ENCODE peak calls at places on chromosomes 7 and 10, in six cellular contexts. One of them, this sample, is unnamed.

GRCh38 chr7:92806496-92806895 is 29.9 kb downstream of the CDK6 start:
- DNase-seq in IMR-90: no peak
- DNase-seq in stimulated activated CD4-positive, alpha-beta T cell treated with anti-CD3 and anti-CD28 coated beads, Interleukin-15, amount 100 ng/mL, for 1 hour: no peak
- DNase-seq in occipital lobe: no peak
- DNase-seq in activated CD4-positive, CD25-positive, alpha-beta regulatory T cell: no peak
- DNase-seq in activated CD8-positive, alpha-beta memory T cell treated with anti-CD3 and anti-CD28 coated beads, Interleukin-2, amount 50 U/mL, for 4 hours: no peak
- DNase-seq in this sample: no peak

GRCh38 chr10:110501142-110501937 is 3.6 kb downstream of the DUSP5 start:
- DNase-seq in IMR-90: peak
- DNase-seq in activated CD8-positive, alpha-beta memory T cell treated with anti-CD3 and anti-CD28 coated beads, Interleukin-2, amount 50 U/mL, for 4 hours: peak
- DNase-seq in occipital lobe: peak
- DNase-seq in stimulated activated CD4-positive, alpha-beta T cell treated with anti-CD3 and anti-CD28 coated beads, Interleukin-15, amount 100 ng/mL, for 1 hour: peak
- DNase-seq in activated CD4-positive, CD25-positive, alpha-beta regulatory T cell: peak
- DNase-seq in this sample: peak

GRCh38 chr10:128498746-128499145 is 372.5 kb upstream of the MKI67 start:
- DNase-seq in occipital lobe: no peak
- DNase-seq in activated CD8-positive, alpha-beta memory T cell treated with anti-CD3 and anti-CD28 coated beads, Interleukin-2, amount 50 U/mL, for 4 hours: no peak
- DNase-seq in activated CD4-positive, CD25-positive, alpha-beta regulatory T cell: no peak
- DNase-seq in stimulated activated CD4-positive, alpha-beta T cell treated with anti-CD3 and anti-CD28 coated beads, Interleukin-15, amount 100 ng/mL, for 1 hour: no peak
- DNase-seq in IMR-90: no peak
- DNase-seq in this sample: no peak

GRCh38 chr7:28301148-28301641 is 111.1 kb upstream of the CREB5 start:
- DNase-seq in IMR-90: peak
- DNase-seq in activated CD4-positive, CD25-positive, alpha-beta regulatory T cell: no peak
- DNase-seq in occipital lobe: no peak
- DNase-seq in stimulated activated CD4-positive, alpha-beta T cell treated with anti-CD3 and anti-CD28 coated beads, Interleukin-15, amount 100 ng/mL, for 1 hour: no peak
- DNase-seq in activated CD8-positive, alpha-beta memory T cell treated with anti-CD3 and anti-CD28 coated beads, Interleukin-2, amount 50 U/mL, for 4 hours: no peak
- DNase-seq in this sample: no peak

GRCh38 chr10:68242051-68242450 is 10.1 kb upstream of the ATOH7 start:
- DNase-seq in activated CD4-positive, CD25-positive, alpha-beta regulatory T cell: no peak
- DNase-seq in stimulated activated CD4-positive, alpha-beta T cell treated with anti-CD3 and anti-CD28 coated beads, Interleukin-15, amount 100 ng/mL, for 1 hour: no peak
- DNase-seq in activated CD8-positive, alpha-beta memory T cell treated with anti-CD3 and anti-CD28 coated beads, Interleukin-2, amount 50 U/mL, for 4 hours: no peak
- DNase-seq in IMR-90: no peak
- DNase-seq in occipital lobe: no peak
- DNase-seq in this sample: no peak

GRCh38 chr10:12937527-12937926 is 64.0 kb downstream of the CCDC3 start:
- DNase-seq in stimulated activated CD4-positive, alpha-beta T cell treated with anti-CD3 and anti-CD28 coated beads, Interleukin-15, amount 100 ng/mL, for 1 hour: no peak
- DNase-seq in IMR-90: no peak
- DNase-seq in activated CD4-positive, CD25-positive, alpha-beta regulatory T cell: no peak
- DNase-seq in occipital lobe: no peak
- DNase-seq in activated CD8-positive, alpha-beta memory T cell treated with anti-CD3 and anti-CD28 coated beads, Interleukin-2, amount 50 U/mL, for 4 hours: no peak
- DNase-seq in this sample: no peak

GRCh38 chr7:25032774-25033743 is 53.1 kb upstream of the OSBPL3 start:
- DNase-seq in stimulated activated CD4-positive, alpha-beta T cell treated with anti-CD3 and anti-CD28 coated beads, Interleukin-15, amount 100 ng/mL, for 1 hour: no peak
- DNase-seq in activated CD8-positive, alpha-beta memory T cell treated with anti-CD3 and anti-CD28 coated beads, Interleukin-2, amount 50 U/mL, for 4 hours: no peak
- DNase-seq in IMR-90: peak
- DNase-seq in occipital lobe: no peak
- DNase-seq in activated CD4-positive, CD25-positive, alpha-beta regulatory T cell: no peak
- DNase-seq in this sample: no peak

GRCh38 chr7:36985866-36986402 is 261.6 kb upstream of the AOAH start:
- DNase-seq in occipital lobe: peak
- DNase-seq in stimulated activated CD4-positive, alpha-beta T cell treated with anti-CD3 and anti-CD28 coated beads, Interleukin-15, amount 100 ng/mL, for 1 hour: no peak
- DNase-seq in IMR-90: no peak
- DNase-seq in activated CD8-positive, alpha-beta memory T cell treated with anti-CD3 and anti-CD28 coated beads, Interleukin-2, amount 50 U/mL, for 4 hours: no peak
- DNase-seq in activated CD4-positive, CD25-positive, alpha-beta regulatory T cell: no peak
- DNase-seq in this sample: no peak

GRCh38 chr10:95730233-95730632 is 25.7 kb upstream of the ENTPD1 start:
- DNase-seq in activated CD4-positive, CD25-positive, alpha-beta regulatory T cell: no peak
- DNase-seq in stimulated activated CD4-positive, alpha-beta T cell treated with anti-CD3 and anti-CD28 coated beads, Interleukin-15, amount 100 ng/mL, for 1 hour: no peak
- DNase-seq in occipital lobe: no peak
- DNase-seq in IMR-90: no peak
- DNase-seq in activated CD8-positive, alpha-beta memory T cell treated with anti-CD3 and anti-CD28 coated beads, Interleukin-2, amount 50 U/mL, for 4 hours: no peak
- DNase-seq in this sample: no peak

GRCh38 chr7:2248984-2249694 is 7.1 kb downstream of the NUDT1 start:
- DNase-seq in activated CD4-positive, CD25-positive, alpha-beta regulatory T cell: no peak
- DNase-seq in stimulated activated CD4-positive, alpha-beta T cell treated with anti-CD3 and anti-CD28 coated beads, Interleukin-15, amount 100 ng/mL, for 1 hour: no peak
- DNase-seq in activated CD8-positive, alpha-beta memory T cell treated with anti-CD3 and anti-CD28 coated beads, Interleukin-2, amount 50 U/mL, for 4 hours: no peak
- DNase-seq in occipital lobe: no peak
- DNase-seq in IMR-90: peak
- DNase-seq in this sample: peak

GRCh38 chr10:51244739-51245138 is 170.5 kb downstream of the PRKG1 start:
- DNase-seq in stimulated activated CD4-positive, alpha-beta T cell treated with anti-CD3 and anti-CD28 coated beads, Interleukin-15, amount 100 ng/mL, for 1 hour: no peak
- DNase-seq in activated CD4-positive, CD25-positive, alpha-beta regulatory T cell: no peak
- DNase-seq in IMR-90: peak
- DNase-seq in activated CD8-positive, alpha-beta memory T cell treated with anti-CD3 and anti-CD28 coated beads, Interleukin-2, amount 50 U/mL, for 4 hours: no peak
- DNase-seq in occipital lobe: no peak
- DNase-seq in this sample: no peak

GRCh38 chr7:95684037-95684436 is 87.7 kb upstream of the PDK4 start:
- DNase-seq in activated CD8-positive, alpha-beta memory T cell treated with anti-CD3 and anti-CD28 coated beads, Interleukin-2, amount 50 U/mL, for 4 hours: no peak
- DNase-seq in occipital lobe: no peak
- DNase-seq in activated CD4-positive, CD25-positive, alpha-beta regulatory T cell: no peak
- DNase-seq in IMR-90: peak
- DNase-seq in stimulated activated CD4-positive, alpha-beta T cell treated with anti-CD3 and anti-CD28 coated beads, Interleukin-15, amount 100 ng/mL, for 1 hour: no peak
- DNase-seq in this sample: no peak

GRCh38 chr7:74424291-74424880 is 29.3 kb upstream of the GTF2IRD1 start:
- DNase-seq in IMR-90: no peak
- DNase-seq in activated CD4-positive, CD25-positive, alpha-beta regulatory T cell: no peak
- DNase-seq in occipital lobe: no peak
- DNase-seq in activated CD8-positive, alpha-beta memory T cell treated with anti-CD3 and anti-CD28 coated beads, Interleukin-2, amount 50 U/mL, for 4 hours: no peak
- DNase-seq in stimulated activated CD4-positive, alpha-beta T cell treated with anti-CD3 and anti-CD28 coated beads, Interleukin-15, amount 100 ng/mL, for 1 hour: no peak
- DNase-seq in this sample: no peak

GRCh38 chr10:14382022-14382421 is 51.3 kb upstream of the FRMD4A start:
- DNase-seq in stimulated activated CD4-positive, alpha-beta T cell treated with anti-CD3 and anti-CD28 coated beads, Interleukin-15, amount 100 ng/mL, for 1 hour: peak
- DNase-seq in IMR-90: peak
- DNase-seq in occipital lobe: no peak
- DNase-seq in activated CD8-positive, alpha-beta memory T cell treated with anti-CD3 and anti-CD28 coated beads, Interleukin-2, amount 50 U/mL, for 4 hours: peak
- DNase-seq in activated CD4-positive, CD25-positive, alpha-beta regulatory T cell: no peak
- DNase-seq in this sample: no peak

GRCh38 chr10:122464575-122464974 is 3.2 kb downstream of the HTRA1 start:
- DNase-seq in occipital lobe: no peak
- DNase-seq in stimulated activated CD4-positive, alpha-beta T cell treated with anti-CD3 and anti-CD28 coated beads, Interleukin-15, amount 100 ng/mL, for 1 hour: no peak
- DNase-seq in IMR-90: no peak
- DNase-seq in activated CD4-positive, CD25-positive, alpha-beta regulatory T cell: no peak
- DNase-seq in activated CD8-positive, alpha-beta memory T cell treated with anti-CD3 and anti-CD28 coated beads, Interleukin-2, amount 50 U/mL, for 4 hours: no peak
- DNase-seq in this sample: no peak

GRCh38 chr10:121696854-121697253 is 98.6 kb upstream of the FGFR2 start:
- DNase-seq in IMR-90: no peak
- DNase-seq in stimulated activated CD4-positive, alpha-beta T cell treated with anti-CD3 and anti-CD28 coated beads, Interleukin-15, amount 100 ng/mL, for 1 hour: no peak
- DNase-seq in activated CD8-positive, alpha-beta memory T cell treated with anti-CD3 and anti-CD28 coated beads, Interleukin-2, amount 50 U/mL, for 4 hours: no peak
- DNase-seq in activated CD4-positive, CD25-positive, alpha-beta regulatory T cell: no peak
- DNase-seq in occipital lobe: no peak
- DNase-seq in this sample: no peak

GRCh38 chr7:100632951-100633717 is 8.2 kb downstream of the TFR2 start:
- DNase-seq in activated CD8-positive, alpha-beta memory T cell treated with anti-CD3 and anti-CD28 coated beads, Interleukin-2, amount 50 U/mL, for 4 hours: peak
- DNase-seq in stimulated activated CD4-positive, alpha-beta T cell treated with anti-CD3 and anti-CD28 coated beads, Interleukin-15, amount 100 ng/mL, for 1 hour: peak
- DNase-seq in occipital lobe: no peak
- DNase-seq in IMR-90: peak
- DNase-seq in activated CD4-positive, CD25-positive, alpha-beta regulatory T cell: peak
- DNase-seq in this sample: no peak

GRCh38 chr7:142303650-142304049 is 45.8 kb upstream of the PRSS58 start:
- DNase-seq in IMR-90: no peak
- DNase-seq in stimulated activated CD4-positive, alpha-beta T cell treated with anti-CD3 and anti-CD28 coated beads, Interleukin-15, amount 100 ng/mL, for 1 hour: no peak
- DNase-seq in occipital lobe: no peak
- DNase-seq in activated CD8-positive, alpha-beta memory T cell treated with anti-CD3 and anti-CD28 coated beads, Interleukin-2, amount 50 U/mL, for 4 hours: no peak
- DNase-seq in activated CD4-positive, CD25-positive, alpha-beta regulatory T cell: no peak
- DNase-seq in this sample: no peak

GRCh38 chr7:48298779-48299178 is 127.5 kb downstream of the ABCA13 start:
- DNase-seq in stimulated activated CD4-positive, alpha-beta T cell treated with anti-CD3 and anti-CD28 coated beads, Interleukin-15, amount 100 ng/mL, for 1 hour: no peak
- DNase-seq in IMR-90: peak
- DNase-seq in activated CD8-positive, alpha-beta memory T cell treated with anti-CD3 and anti-CD28 coated beads, Interleukin-2, amount 50 U/mL, for 4 hours: no peak
- DNase-seq in activated CD4-positive, CD25-positive, alpha-beta regulatory T cell: no peak
- DNase-seq in occipital lobe: no peak
- DNase-seq in this sample: no peak

GRCh38 chr7:101900103-101900502 is 82.7 kb downstream of the CUX1 start:
- DNase-seq in activated CD4-positive, CD25-positive, alpha-beta regulatory T cell: no peak
- DNase-seq in activated CD8-positive, alpha-beta memory T cell treated with anti-CD3 and anti-CD28 coated beads, Interleukin-2, amount 50 U/mL, for 4 hours: no peak
- DNase-seq in occipital lobe: peak
- DNase-seq in stimulated activated CD4-positive, alpha-beta T cell treated with anti-CD3 and anti-CD28 coated beads, Interleukin-15, amount 100 ng/mL, for 1 hour: no peak
- DNase-seq in IMR-90: no peak
- DNase-seq in this sample: no peak

GRCh38 chr10:23095966-23096813 is 811 bp downstream of the MSRB2 start:
- DNase-seq in IMR-90: peak
- DNase-seq in stimulated activated CD4-positive, alpha-beta T cell treated with anti-CD3 and anti-CD28 coated beads, Interleukin-15, amount 100 ng/mL, for 1 hour: no peak
- DNase-seq in occipital lobe: peak
- DNase-seq in activated CD4-positive, CD25-positive, alpha-beta regulatory T cell: no peak
- DNase-seq in activated CD8-positive, alpha-beta memory T cell treated with anti-CD3 and anti-CD28 coated beads, Interleukin-2, amount 50 U/mL, for 4 hours: peak
- DNase-seq in this sample: peak

GRCh38 chr10:61271127-61271780 is 181.9 kb downstream of the TMEM26 start:
- DNase-seq in stimulated activated CD4-positive, alpha-beta T cell treated with anti-CD3 and anti-CD28 coated beads, Interleukin-15, amount 100 ng/mL, for 1 hour: no peak
- DNase-seq in IMR-90: peak
- DNase-seq in occipital lobe: no peak
- DNase-seq in activated CD4-positive, CD25-positive, alpha-beta regulatory T cell: no peak
- DNase-seq in activated CD8-positive, alpha-beta memory T cell treated with anti-CD3 and anti-CD28 coated beads, Interleukin-2, amount 50 U/mL, for 4 hours: no peak
- DNase-seq in this sample: no peak

GRCh38 chr7:30082686-30083085 is 52.1 kb upstream of the MTURN start:
- DNase-seq in activated CD4-positive, CD25-positive, alpha-beta regulatory T cell: no peak
- DNase-seq in occipital lobe: no peak
- DNase-seq in activated CD8-positive, alpha-beta memory T cell treated with anti-CD3 and anti-CD28 coated beads, Interleukin-2, amount 50 U/mL, for 4 hours: no peak
- DNase-seq in IMR-90: no peak
- DNase-seq in stimulated activated CD4-positive, alpha-beta T cell treated with anti-CD3 and anti-CD28 coated beads, Interleukin-15, amount 100 ng/mL, for 1 hour: no peak
- DNase-seq in this sample: no peak

GRCh38 chr10:132181691-132182425 is 4.9 kb upstream of the DPYSL4 start:
- DNase-seq in occipital lobe: no peak
- DNase-seq in IMR-90: no peak
- DNase-seq in activated CD8-positive, alpha-beta memory T cell treated with anti-CD3 and anti-CD28 coated beads, Interleukin-2, amount 50 U/mL, for 4 hours: no peak
- DNase-seq in stimulated activated CD4-positive, alpha-beta T cell treated with anti-CD3 and anti-CD28 coated beads, Interleukin-15, amount 100 ng/mL, for 1 hour: no peak
- DNase-seq in activated CD4-positive, CD25-positive, alpha-beta regulatory T cell: no peak
- DNase-seq in this sample: no peak

GRCh38 chr10:18359839-18360238 is 219.6 kb downstream of the CACNB2 start:
- DNase-seq in occipital lobe: no peak
- DNase-seq in stimulated activated CD4-positive, alpha-beta T cell treated with anti-CD3 and anti-CD28 coated beads, Interleukin-15, amount 100 ng/mL, for 1 hour: no peak
- DNase-seq in activated CD8-positive, alpha-beta memory T cell treated with anti-CD3 and anti-CD28 coated beads, Interleukin-2, amount 50 U/mL, for 4 hours: no peak
- DNase-seq in IMR-90: no peak
- DNase-seq in activated CD4-positive, CD25-positive, alpha-beta regulatory T cell: no peak
- DNase-seq in this sample: no peak

GRCh38 chr10:77041636-77042258 is 595.9 kb downstream of the KCNMA1 start:
- DNase-seq in activated CD4-positive, CD25-positive, alpha-beta regulatory T cell: no peak
- DNase-seq in activated CD8-positive, alpha-beta memory T cell treated with anti-CD3 and anti-CD28 coated beads, Interleukin-2, amount 50 U/mL, for 4 hours: no peak
- DNase-seq in occipital lobe: no peak
- DNase-seq in stimulated activated CD4-positive, alpha-beta T cell treated with anti-CD3 and anti-CD28 coated beads, Interleukin-15, amount 100 ng/mL, for 1 hour: no peak
- DNase-seq in IMR-90: no peak
- DNase-seq in this sample: no peak

GRCh38 chr10:110502072-110502845 is 4.6 kb downstream of the DUSP5 start:
- DNase-seq in activated CD4-positive, CD25-positive, alpha-beta regulatory T cell: no peak
- DNase-seq in stimulated activated CD4-positive, alpha-beta T cell treated with anti-CD3 and anti-CD28 coated beads, Interleukin-15, amount 100 ng/mL, for 1 hour: no peak
- DNase-seq in IMR-90: no peak
- DNase-seq in activated CD8-positive, alpha-beta memory T cell treated with anti-CD3 and anti-CD28 coated beads, Interleukin-2, amount 50 U/mL, for 4 hours: no peak
- DNase-seq in occipital lobe: no peak
- DNase-seq in this sample: no peak

GRCh38 chr7:101315336-101315735 is 6.3 kb downstream of the IFT22 start:
- DNase-seq in IMR-90: peak
- DNase-seq in activated CD4-positive, CD25-positive, alpha-beta regulatory T cell: peak
- DNase-seq in occipital lobe: no peak
- DNase-seq in stimulated activated CD4-positive, alpha-beta T cell treated with anti-CD3 and anti-CD28 coated beads, Interleukin-15, amount 100 ng/mL, for 1 hour: no peak
- DNase-seq in activated CD8-positive, alpha-beta memory T cell treated with anti-CD3 and anti-CD28 coated beads, Interleukin-2, amount 50 U/mL, for 4 hours: peak
- DNase-seq in this sample: no peak